ENCODE peak calls at places on chromosomes 12 and 14, in five cellular contexts. One of them, this sample, is unnamed.
A peak's percentile ranks its signal among the peaks of the same experiment; 100 is the strongest.

GRCh38 chr14:102591372-102591943 is 991 bp upstream of the RCOR1 start:
- DNase-seq in SK-N-SH: peak; percentile 67
- DNase-seq in stomach: peak; percentile 28
- DNase-seq in A549: no peak
- DNase-seq in sigmoid colon: peak; percentile 82
- DNase-seq in this sample: no peak

GRCh38 chr14:75769047-75769685 is 108.1 kb downstream of the TTLL5 start:
- DNase-seq in A549: no peak
- DNase-seq in stomach: no peak
- DNase-seq in sigmoid colon: no peak
- DNase-seq in SK-N-SH: no peak
- DNase-seq in this sample: no peak

GRCh38 chr12:120972870-120973543 is 5.3 kb upstream of the HNF1A start:
- DNase-seq in sigmoid colon: no peak
- DNase-seq in SK-N-SH: no peak
- DNase-seq in stomach: no peak
- DNase-seq in A549: no peak
- DNase-seq in this sample: no peak

GRCh38 chr14:24909523-24910302 is 140.2 kb downstream of the STXBP6 start:
- DNase-seq in SK-N-SH: no peak
- DNase-seq in A549: no peak
- DNase-seq in stomach: no peak
- DNase-seq in sigmoid colon: no peak
- DNase-seq in this sample: no peak

GRCh38 chr14:100629696-100630095 is 42.5 kb upstream of the BEGAIN start:
- DNase-seq in stomach: no peak
- DNase-seq in SK-N-SH: no peak
- DNase-seq in A549: no peak
- DNase-seq in sigmoid colon: no peak
- DNase-seq in this sample: no peak

GRCh38 chr12:96338852-96339478 is 61.3 kb downstream of the CDK17 start:
- DNase-seq in sigmoid colon: no peak
- DNase-seq in stomach: no peak
- DNase-seq in SK-N-SH: no peak
- DNase-seq in A549: no peak
- DNase-seq in this sample: no peak

GRCh38 chr14:58085877-58086276 is 66.1 kb downstream of the ARMH4 start:
- DNase-seq in SK-N-SH: no peak
- DNase-seq in sigmoid colon: no peak
- DNase-seq in A549: no peak
- DNase-seq in stomach: no peak
- DNase-seq in this sample: no peak

GRCh38 chr14:84535491-84535890 is 994.5 kb upstream of the FLRT2 start:
- DNase-seq in sigmoid colon: no peak
- DNase-seq in A549: no peak
- DNase-seq in stomach: no peak
- DNase-seq in SK-N-SH: no peak
- DNase-seq in this sample: peak; percentile 10

GRCh38 chr14:88352299-88353097 is 29.4 kb upstream of the KCNK10 start:
- DNase-seq in A549: no peak
- DNase-seq in stomach: no peak
- DNase-seq in SK-N-SH: no peak
- DNase-seq in sigmoid colon: no peak
- DNase-seq in this sample: peak; percentile 49

GRCh38 chr12:48125985-48126384 is 6.8 kb downstream of the PFKM start:
- DNase-seq in SK-N-SH: no peak
- DNase-seq in A549: no peak
- DNase-seq in stomach: no peak
- DNase-seq in sigmoid colon: no peak
- DNase-seq in this sample: no peak

GRCh38 chr12:105107176-105107496 is 395 bp upstream of the WASHC4 start:
- DNase-seq in stomach: no peak
- DNase-seq in SK-N-SH: peak; percentile 67
- DNase-seq in A549: no peak
- DNase-seq in sigmoid colon: peak; percentile 68
- DNase-seq in this sample: peak; percentile 74

GRCh38 chr12:111448831-111449790 is 43.4 kb downstream of the SH2B3 start:
- DNase-seq in stomach: peak; percentile 8
- DNase-seq in SK-N-SH: no peak
- DNase-seq in sigmoid colon: peak; percentile 47
- DNase-seq in A549: no peak
- DNase-seq in this sample: peak; percentile 27

GRCh38 chr14:33271216-33271615 is 332.5 kb downstream of the NPAS3 start:
- DNase-seq in sigmoid colon: no peak
- DNase-seq in stomach: no peak
- DNase-seq in SK-N-SH: no peak
- DNase-seq in A549: no peak
- DNase-seq in this sample: no peak

GRCh38 chr12:125100551-125101434 is 35.6 kb downstream of the AACS start:
- DNase-seq in sigmoid colon: no peak
- DNase-seq in A549: peak; percentile 21
- DNase-seq in stomach: no peak
- DNase-seq in SK-N-SH: no peak
- DNase-seq in this sample: no peak

GRCh38 chr14:34256223-34256622 is 205.8 kb downstream of the SPTSSA start:
- DNase-seq in SK-N-SH: no peak
- DNase-seq in sigmoid colon: no peak
- DNase-seq in stomach: no peak
- DNase-seq in A549: no peak
- DNase-seq in this sample: no peak

GRCh38 chr12:51017452-51017851 is 8.7 kb downstream of the SLC11A2 start:
- DNase-seq in sigmoid colon: no peak
- DNase-seq in A549: no peak
- DNase-seq in SK-N-SH: no peak
- DNase-seq in stomach: no peak
- DNase-seq in this sample: no peak

GRCh38 chr14:85122690-85123089 is 407.3 kb upstream of the FLRT2 start:
- DNase-seq in A549: no peak
- DNase-seq in sigmoid colon: no peak
- DNase-seq in SK-N-SH: no peak
- DNase-seq in stomach: no peak
- DNase-seq in this sample: peak; percentile 49

GRCh38 chr12:52280319-52280795 is 5.9 kb downstream of the KRT86 start:
- DNase-seq in A549: peak; percentile 94
- DNase-seq in SK-N-SH: no peak
- DNase-seq in stomach: peak; percentile 66
- DNase-seq in sigmoid colon: peak; percentile 94
- DNase-seq in this sample: peak; percentile 95

GRCh38 chr12:52279683-52280318 is 5.4 kb downstream of the KRT86 start:
- DNase-seq in A549: peak; percentile 39
- DNase-seq in stomach: peak; percentile 23
- DNase-seq in SK-N-SH: no peak
- DNase-seq in sigmoid colon: no peak
- DNase-seq in this sample: no peak

GRCh38 chr12:52277486-52278245 is 3.2 kb downstream of the KRT86 start:
- DNase-seq in A549: no peak
- DNase-seq in sigmoid colon: no peak
- DNase-seq in stomach: peak; percentile 20
- DNase-seq in SK-N-SH: no peak
- DNase-seq in this sample: no peak

GRCh38 chr12:52278530-52278929 is 4.1 kb downstream of the KRT86 start:
- DNase-seq in stomach: peak; percentile 22
- DNase-seq in sigmoid colon: no peak
- DNase-seq in A549: no peak
- DNase-seq in SK-N-SH: no peak
- DNase-seq in this sample: no peak

DNA sequence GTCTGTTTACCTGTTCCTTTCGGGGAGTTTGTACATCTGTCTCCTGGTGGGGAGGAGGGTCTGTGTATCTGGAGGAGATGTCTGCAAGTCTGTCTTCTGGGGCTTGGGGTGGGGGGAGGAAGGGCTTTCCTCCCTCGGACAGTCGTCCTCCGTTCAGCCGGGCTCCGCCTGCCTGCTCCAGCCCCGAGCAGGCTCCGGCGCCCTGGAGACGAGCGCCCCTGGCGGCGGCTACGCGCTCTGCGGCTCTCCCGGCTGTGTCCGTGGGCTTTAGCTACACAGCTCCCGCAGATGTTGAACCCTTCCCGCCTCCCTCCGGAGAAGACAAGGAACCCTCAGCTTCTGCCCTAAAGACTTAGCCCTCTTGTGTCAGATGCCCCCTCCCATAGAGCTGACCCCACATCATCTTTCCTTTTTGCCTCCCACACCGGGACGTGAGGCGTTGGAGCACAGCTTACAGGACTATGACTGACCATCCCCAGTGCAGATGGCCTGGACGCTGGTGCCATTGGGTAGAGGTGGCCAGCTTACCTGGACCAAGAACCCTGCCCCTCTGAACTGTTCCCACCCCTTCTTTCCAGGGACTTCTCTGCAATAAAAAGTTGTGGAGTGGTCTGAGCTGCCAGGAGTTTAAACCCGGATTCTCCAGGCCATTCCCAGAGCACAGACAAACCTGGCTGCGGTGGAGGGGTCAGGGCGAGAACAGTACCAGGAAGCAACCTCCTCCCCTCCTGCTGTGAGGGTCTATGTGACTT is 4.7 kb downstream of the KRT86 start:
- DNase-seq in stomach: peak; percentile 85
- DNase-seq in sigmoid colon: peak; percentile 89
- DNase-seq in A549: peak; percentile 87
- DNase-seq in SK-N-SH: peak; percentile 92
- DNase-seq in this sample: peak; percentile 90
- TF ChIP-seq CTCF in stomach: peak; percentile 44
- TF ChIP-seq CTCF in sigmoid colon: peak; percentile 92
- TF ChIP-seq CTCF in A549: peak; percentile 96
- TF ChIP-seq CTCF in SK-N-SH: peak; percentile 97
- TF ChIP-seq CTCF in this sample: peak; percentile 100

DNA sequence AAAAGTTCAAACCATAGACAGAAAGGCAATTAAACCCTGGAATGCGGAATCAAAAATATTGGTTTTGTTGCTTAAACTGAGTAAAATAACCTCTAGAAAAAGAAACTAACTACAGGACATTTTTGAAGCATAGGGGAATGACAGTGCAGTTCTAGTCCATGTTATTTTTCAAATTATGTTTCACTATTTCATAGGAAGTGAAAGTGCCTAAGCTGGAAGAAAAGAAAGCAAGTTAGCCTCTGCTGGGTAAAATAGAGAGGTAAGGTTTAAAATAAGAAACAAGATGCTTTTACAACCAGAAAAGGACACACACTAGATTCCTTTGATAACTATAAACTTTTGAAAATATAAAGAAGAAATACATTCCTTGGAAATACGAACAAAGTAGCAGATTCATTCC is 1.1 kb downstream of the CLECL1 start:
- DNase-seq in sigmoid colon: no peak
- DNase-seq in A549: no peak
- DNase-seq in SK-N-SH: no peak
- DNase-seq in stomach: no peak
- DNase-seq in this sample: no peak
- H3K4me3 ChIP-seq in sigmoid colon: no peak overlapping the region
- H3K4me3 ChIP-seq in A549: no peak overlapping the region
- H3K4me3 ChIP-seq in SK-N-SH: no peak overlapping the region
- H3K4me3 ChIP-seq in stomach: no peak overlapping the region
- H3K4me3 ChIP-seq in this sample: no peak overlapping the region

GRCh38 chr12:13200841-13201240 is 4.3 kb downstream of the EMP1 start:
- DNase-seq in stomach: no peak
- DNase-seq in SK-N-SH: no peak
- DNase-seq in sigmoid colon: no peak
- DNase-seq in A549: no peak
- DNase-seq in this sample: no peak

GRCh38 chr12:13204428-13204827 is 7.9 kb downstream of the EMP1 start:
- DNase-seq in A549: no peak
- DNase-seq in stomach: no peak
- DNase-seq in SK-N-SH: no peak
- DNase-seq in sigmoid colon: no peak
- DNase-seq in this sample: peak; percentile 51

GRCh38 chr12:13206560-13206897 is 10.0 kb downstream of the EMP1 start:
- DNase-seq in A549: no peak
- DNase-seq in stomach: no peak
- DNase-seq in SK-N-SH: no peak
- DNase-seq in sigmoid colon: no peak
- DNase-seq in this sample: no peak

GRCh38 chr12:13205809-13206559 is 9.5 kb downstream of the EMP1 start:
- DNase-seq in SK-N-SH: no peak
- DNase-seq in A549: peak; percentile 40
- DNase-seq in sigmoid colon: no peak
- DNase-seq in stomach: no peak
- DNase-seq in this sample: peak; percentile 98

DNA sequence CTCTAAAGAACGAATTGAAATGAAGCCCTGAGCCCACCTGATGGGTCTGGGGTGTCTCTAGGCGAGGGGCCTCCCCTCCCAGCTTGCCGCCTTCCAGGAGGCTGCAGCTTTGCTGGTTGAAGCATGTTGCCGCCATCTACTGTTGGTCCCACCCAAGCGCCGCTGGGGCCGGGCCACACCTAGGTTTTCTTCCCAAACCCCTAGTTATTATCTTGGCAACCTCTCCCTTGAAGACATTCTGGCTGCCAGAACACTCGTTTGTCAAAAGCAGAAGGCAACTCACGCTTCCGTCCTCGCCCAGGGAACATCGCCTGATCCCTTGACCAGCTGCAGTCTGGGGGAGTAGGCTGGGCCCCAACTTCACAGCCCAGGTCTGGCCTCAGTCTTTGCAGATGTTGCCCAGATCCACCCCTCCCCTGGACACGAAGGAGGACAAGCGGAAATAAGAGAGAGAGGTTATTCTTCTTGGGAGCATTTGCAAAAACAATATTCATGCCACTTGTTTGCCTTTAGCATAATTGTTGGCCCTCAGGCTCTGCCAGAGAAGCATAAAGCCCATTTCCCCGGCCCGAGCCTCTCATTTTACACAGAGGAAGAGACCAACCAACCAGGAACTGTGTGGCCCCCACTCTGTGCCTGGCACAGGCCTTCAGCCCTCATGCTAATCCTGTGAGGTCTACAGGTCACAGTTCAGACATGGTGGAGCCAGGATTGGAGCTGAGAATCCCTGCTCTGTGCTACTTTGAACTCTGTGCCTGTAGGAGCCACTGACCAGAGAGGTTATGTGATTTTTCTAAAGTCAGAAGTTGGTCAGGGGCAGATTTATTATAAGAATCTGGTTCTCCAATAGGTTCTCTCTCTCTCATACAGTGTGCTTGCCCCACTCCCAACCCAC is 6.7 kb downstream of the EMP1 start:
- DNase-seq in A549: no peak
- DNase-seq in sigmoid colon: peak; percentile 82
- DNase-seq in SK-N-SH: peak; percentile 25
- DNase-seq in stomach: no peak
- DNase-seq in this sample: peak; percentile 65
- TF ChIP-seq CTCF in A549: peak; percentile 38
- TF ChIP-seq CTCF in sigmoid colon: no peak
- TF ChIP-seq CTCF in SK-N-SH: peak; percentile 25
- TF ChIP-seq CTCF in stomach: no peak
- TF ChIP-seq CTCF in this sample: peak; percentile 19

GRCh38 chr14:55241673-55242072 is 29.5 kb upstream of the FBXO34 start:
- DNase-seq in SK-N-SH: no peak
- DNase-seq in sigmoid colon: no peak
- DNase-seq in stomach: no peak
- DNase-seq in A549: no peak
- DNase-seq in this sample: no peak

GRCh38 chr14:55237999-55238680 is 33.1 kb upstream of the FBXO34 start:
- DNase-seq in SK-N-SH: no peak
- DNase-seq in sigmoid colon: no peak
- DNase-seq in A549: no peak
- DNase-seq in stomach: no peak
- DNase-seq in this sample: no peak

GRCh38 chr14:55243813-55244212 is 27.4 kb upstream of the FBXO34 start:
- DNase-seq in stomach: no peak
- DNase-seq in sigmoid colon: no peak
- DNase-seq in SK-N-SH: no peak
- DNase-seq in A549: no peak
- DNase-seq in this sample: no peak

GRCh38 chr14:55245657-55246268 is 25.5 kb upstream of the FBXO34 start:
- DNase-seq in sigmoid colon: no peak
- DNase-seq in SK-N-SH: no peak
- DNase-seq in stomach: no peak
- DNase-seq in A549: no peak
- DNase-seq in this sample: no peak

GRCh38 chr14:55240526-55241178 is 30.6 kb upstream of the FBXO34 start:
- DNase-seq in SK-N-SH: peak; percentile 41
- DNase-seq in sigmoid colon: no peak
- DNase-seq in stomach: no peak
- DNase-seq in A549: no peak
- DNase-seq in this sample: peak; percentile 70
- H3K4me3 ChIP-seq in SK-N-SH: no peak overlapping the region
- H3K4me3 ChIP-seq in sigmoid colon: no peak overlapping the region
- H3K4me3 ChIP-seq in stomach: no peak overlapping the region
- H3K4me3 ChIP-seq in A549: no peak overlapping the region
- H3K4me3 ChIP-seq in this sample: no peak overlapping the region

This sample was measured in foreskin fibroblast.